ENCODE peak calls at places on chromosome 15, in eight cellular contexts. A is Panc1, Y is uterus, U is activated B cell treated with CpG ODN at 0.5 μM for 24 hours, G is choroid plexus epithelial cell, C is osteocyte, X is GM13976, V is GM13977. B is an unnamed sample.

GRCh38 chr15:96354731-96355560 is 24.4 kb downstream of the NR2F2 start:
- DNase-seq in G (peak), C (no peak), U (no peak), Y (no peak), A (no peak), V (no peak), X (no peak), B (no peak)

GRCh38 chr15:68431792-68432401 is at the start of gene ITGA11:
- DNase-seq in Y (peak), C (peak), X (peak), A (no peak), U (no peak), V (peak), G (peak), B (no peak)

GRCh38 chr15:46126581-46126980 is 491.8 kb downstream of the SQOR start:
- DNase-seq in G (no peak), Y (no peak), U (no peak), X (no peak), C (no peak), A (no peak), V (no peak), B (no peak)

GRCh38 chr15:78082106-78082742 is 4.7 kb upstream of the TBC1D2B start:
- DNase-seq in U (no peak), X (no peak), Y (no peak), G (peak), A (no peak), V (no peak), C (no peak), B (no peak)

GRCh38 chr15:59160880-59161593 is 45.6 kb upstream of the LDHAL6B start:
- DNase-seq in C (no peak), V (no peak), X (no peak), Y (no peak), U (no peak), A (peak), G (peak), B (no peak)

GRCh38 chr15:89963301-89964288 is 37.5 kb upstream of the ZNF710 start:
- DNase-seq in U (no peak), G (no peak), V (no peak), X (no peak), C (no peak), A (no peak), Y (no peak), B (no peak)

GRCh38 chr15:91852741-91853500 is 587 bp upstream of the SLCO3A1 start:
- DNase-seq in V (peak), C (peak), Y (peak), G (peak), A (no peak), X (peak), U (peak), B (peak)

GRCh38 chr15:81002254-81003022 is 1.7 kb downstream of the TLNRD1 start:
- DNase-seq in X (peak), U (no peak), C (no peak), V (no peak), Y (no peak), A (no peak), G (peak), B (no peak)

GRCh38 chr15:60731583-60732130 is 252.7 kb upstream of the ICE2 start:
- DNase-seq in Y (no peak), U (no peak), G (no peak), A (no peak), X (no peak), C (no peak), V (no peak), B (no peak)

GRCh38 chr15:59190291-59190690 is 16.4 kb upstream of the LDHAL6B start:
- DNase-seq in X (no peak), G (no peak), Y (no peak), U (no peak), A (no peak), V (no peak), C (no peak), B (no peak)

GRCh38 chr15:64807751-64808222 is 17.7 kb downstream of the PIF1 start:
- DNase-seq in U (no peak), V (no peak), C (no peak), G (no peak), A (no peak), Y (no peak), X (no peak), B (no peak)

GRCh38 chr15:70892912-70893560 is 410 bp downstream of the LRRC49 start:
- DNase-seq in A (no peak), G (peak), V (no peak), C (no peak), U (no peak), X (peak), Y (no peak), B (peak)

GRCh38 chr15:80480909-80481308 is 76.7 kb downstream of the ARNT2 start:
- DNase-seq in V (no peak), A (no peak), G (peak), U (no peak), Y (peak), C (no peak), X (no peak), B (peak)

GRCh38 chr15:68129072-68129471 is 75.0 kb downstream of the PIAS1 start:
- DNase-seq in V (no peak), X (no peak), Y (no peak), C (no peak), G (no peak), A (no peak), U (no peak), B (no peak)

GRCh38 chr15:63094495-63094931 is 27.1 kb upstream of the LACTB start:
- DNase-seq in Y (no peak), G (peak), X (no peak), V (no peak), C (no peak), U (no peak), A (no peak), B (no peak)

GRCh38 chr15:37682304-37682703 is 252.1 kb upstream of the TMCO5A start:
- DNase-seq in Y (no peak), V (no peak), U (no peak), G (peak), X (no peak), C (no peak), A (no peak), B (no peak)
- TF ChIP-seq CTCF in Y (no peak), V (no peak), U (no peak), G (peak), X (no peak), C (peak), A (no peak), B (peak)

DNA sequence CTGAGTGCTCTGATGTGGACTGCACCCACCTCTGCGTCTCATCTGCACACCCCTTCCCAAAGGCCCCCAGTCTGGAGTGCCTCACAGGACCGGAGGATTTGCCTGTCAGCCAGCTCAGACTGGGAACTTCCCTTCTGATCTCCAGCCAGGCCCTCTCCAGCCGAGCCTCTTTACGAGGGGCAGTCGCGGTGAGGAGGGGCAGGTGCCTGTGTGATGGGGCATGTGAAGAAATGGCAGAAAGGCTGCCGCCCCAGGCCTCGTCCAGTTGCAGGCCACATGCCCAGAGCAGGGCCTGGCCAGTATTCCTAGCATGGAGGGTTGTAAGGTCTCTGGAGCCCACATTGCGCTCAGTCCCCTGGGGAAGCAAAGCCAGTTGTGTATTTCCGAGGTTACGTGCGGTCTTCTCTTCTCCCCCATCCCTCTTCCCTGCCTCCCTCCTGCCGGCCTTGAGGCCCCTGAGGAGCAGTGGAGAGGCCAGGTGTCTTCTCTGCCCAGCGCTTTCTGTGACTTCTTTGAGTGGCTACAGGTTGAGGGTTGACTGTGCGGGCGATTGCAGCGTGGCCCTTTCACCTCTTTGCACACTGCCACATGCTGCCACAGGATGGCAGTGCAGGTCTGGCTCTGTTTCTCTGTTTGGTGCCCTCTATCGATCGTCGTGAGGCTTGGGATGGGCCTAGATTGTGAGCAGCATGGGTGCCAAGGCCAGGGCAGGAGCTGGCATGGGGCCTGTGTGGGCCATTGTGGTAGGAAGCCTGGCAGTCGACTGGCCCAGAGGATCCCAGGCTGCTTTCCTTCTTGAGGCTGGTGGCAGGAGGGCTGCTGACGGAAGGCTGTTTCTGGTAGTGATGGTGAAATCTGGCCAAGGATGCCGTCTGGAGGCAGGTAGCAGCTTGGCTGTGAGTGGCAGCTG is 5.3 kb downstream of the CLK3 start:
- DNase-seq in X (peak), V (peak), C (no peak), Y (peak), U (peak), G (peak), A (peak), B (no peak)
- TF ChIP-seq CTCF in X (peak), V (peak), C (peak), Y (peak), U (peak), G (peak), A (peak), B (peak)

GRCh38 chr15:95235033-95235432 is 1003.7 kb downstream of the MCTP2 start:
- DNase-seq in Y (no peak), G (no peak), A (no peak), U (no peak), C (no peak), V (no peak), X (no peak), B (no peak)
- TF ChIP-seq CTCF in Y (no peak), G (no peak), A (no peak), U (no peak), C (no peak), V (no peak), X (no peak), B (no peak)

GRCh38 chr15:66594344-66594743 is 28.5 kb upstream of the LCTL start:
- DNase-seq in Y (no peak), C (no peak), A (no peak), V (no peak), X (no peak), G (no peak), U (no peak), B (no peak)
- TF ChIP-seq CTCF in Y (no peak), C (no peak), A (no peak), V (no peak), X (no peak), G (no peak), U (no peak), B (no peak)

GRCh38 chr15:25378501-25378901 is 60.3 kb downstream of the UBE3A start:
- DNase-seq in G (peak), U (no peak), A (no peak), C (no peak), V (no peak), X (no peak), Y (no peak), B (no peak)
- TF ChIP-seq CTCF in G (no peak), U (no peak), A (no peak), C (no peak), V (no peak), X (no peak), Y (no peak), B (no peak)

B was measured in astrocyte of the cerebellum.